ENCODE peak calls at places on chromosome 4, in four cellular contexts. One of them, this sample, is unnamed.

GRCh38 chr4:77989986-77990385 is 67.1 kb upstream of the FRAS1 start:
- DNase-seq in neural crest cell: no peak
- DNase-seq in memory B cell: no peak
- DNase-seq in right cardiac atrium: no peak
- DNase-seq in this sample: no peak

GRCh38 chr4:3489451-3489962 is 26.4 kb downstream of the DOK7 start:
- DNase-seq in neural crest cell: no peak
- DNase-seq in right cardiac atrium: no peak
- DNase-seq in memory B cell: no peak
- DNase-seq in this sample: no peak

GRCh38 chr4:154741877-154742851 is 1.6 kb upstream of the LRAT start:
- DNase-seq in memory B cell: no peak
- DNase-seq in right cardiac atrium: no peak
- DNase-seq in neural crest cell: peak; percentile 25
- DNase-seq in this sample: no peak

GRCh38 chr4:48651869-48652447 is 128.1 kb downstream of the FRYL start:
- DNase-seq in memory B cell: no peak
- DNase-seq in right cardiac atrium: no peak
- DNase-seq in neural crest cell: no peak
- DNase-seq in this sample: no peak

GRCh38 chr4:100497729-100498250 is 20.0 kb downstream of the EMCN start:
- DNase-seq in right cardiac atrium: no peak
- DNase-seq in neural crest cell: no peak
- DNase-seq in memory B cell: no peak
- DNase-seq in this sample: no peak

GRCh38 chr4:47349323-47349722 is 114.2 kb downstream of the COMMD8 start:
- DNase-seq in right cardiac atrium: no peak
- DNase-seq in memory B cell: no peak
- DNase-seq in neural crest cell: no peak
- DNase-seq in this sample: no peak

GRCh38 chr4:89492476-89493110 is 185.0 kb upstream of the GPRIN3 start:
- DNase-seq in memory B cell: no peak
- DNase-seq in right cardiac atrium: no peak
- DNase-seq in neural crest cell: no peak
- DNase-seq in this sample: no peak

GRCh38 chr4:31366041-31366440 is 645.9 kb downstream of the PCDH7 start:
- DNase-seq in neural crest cell: no peak
- DNase-seq in right cardiac atrium: no peak
- DNase-seq in memory B cell: no peak
- DNase-seq in this sample: no peak

GRCh38 chr4:113684534-113685091 is 76.9 kb downstream of the CAMK2D start:
- DNase-seq in memory B cell: no peak
- DNase-seq in neural crest cell: no peak
- DNase-seq in right cardiac atrium: peak; percentile 53
- DNase-seq in this sample: no peak

GRCh38 chr4:103012594-103012993 is 6.9 kb downstream of the SLC9B1 start:
- DNase-seq in memory B cell: no peak
- DNase-seq in right cardiac atrium: no peak
- DNase-seq in neural crest cell: no peak
- DNase-seq in this sample: no peak

GRCh38 chr4:102322736-102323135 is 22.5 kb downstream of the SLC39A8 start:
- DNase-seq in memory B cell: no peak
- DNase-seq in neural crest cell: no peak
- DNase-seq in right cardiac atrium: no peak
- DNase-seq in this sample: no peak

GRCh38 chr4:38667005-38667771 is 3.2 kb downstream of the KLF3 start:
- DNase-seq in neural crest cell: peak; percentile 52
- DNase-seq in memory B cell: no peak
- DNase-seq in right cardiac atrium: peak; percentile 79
- DNase-seq in this sample: no peak

GRCh38 chr4:92101609-92102231 is 202.0 kb upstream of the GRID2 start:
- DNase-seq in neural crest cell: no peak
- DNase-seq in memory B cell: no peak
- DNase-seq in right cardiac atrium: no peak
- DNase-seq in this sample: no peak

This sample was measured in GM18507.